ENCODE peak calls at places on chromosomes 13 and 19, in ten cellular contexts. P, F, Z, S, R, V, B, U, J and H are unnamed samples.

GRCh38 chr13:110333837-110334236 is 26.8 kb downstream of the COL4A2 start:
- DNase-seq in J (no peak), F (no peak), V (no peak), R (no peak), S (no peak), Z (no peak), B (no peak), P (no peak), U (no peak), H (no peak)

GRCh38 chr19:40348961-40349507 is 539 bp downstream of the PLD3 start:
- DNase-seq in B (no peak), J (peak; percentile 79), F (no peak), R (peak; percentile 54), P (no peak), Z (no peak), V (no peak), U (no peak), S (peak; percentile 19), H (peak; percentile 96)

GRCh38 chr13:46641274-46642081 is 88.5 kb downstream of the LRCH1 start:
- DNase-seq in U (no peak), F (peak; percentile 58), V (no peak), P (no peak), R (peak; percentile 43), S (no peak), J (no peak), Z (no peak), B (peak; percentile 47), H (peak; percentile 47)

GRCh38 chr13:90717451-90717936 is 630.0 kb upstream of the MIR17HG start:
- DNase-seq in J (peak; percentile 85), Z (no peak), B (no peak), R (peak; percentile 86), F (no peak), V (no peak), S (no peak), U (no peak), P (no peak), H (no peak)

GRCh38 chr19:49846408-49846807 is 4.6 kb upstream of the PTOV1 start:
- DNase-seq in J (no peak), V (no peak), Z (no peak), R (no peak), P (no peak), U (no peak), F (no peak), B (no peak), S (no peak), H (no peak)

GRCh38 chr13:94343243-94343585 is 136.3 kb downstream of the DCT start:
- DNase-seq in U (peak; percentile 54), S (no peak), J (peak; percentile 33), F (no peak), R (peak; percentile 71), B (no peak), V (no peak), Z (no peak), P (peak; percentile 28), H (peak; percentile 49)

GRCh38 chr13:42272776-42273175 is 824 bp downstream of the AKAP11 start:
- DNase-seq in R (peak; percentile 36), B (no peak), J (no peak), F (no peak), S (no peak), P (no peak), V (no peak), Z (no peak), U (no peak), H (no peak)

GRCh38 chr13:75443356-75443958 is 38.5 kb downstream of the TBC1D4 start:
- DNase-seq in J (no peak), Z (no peak), V (no peak), U (no peak), F (no peak), R (no peak), S (no peak), B (no peak), P (no peak), H (no peak)

GRCh38 chr13:92054389-92054788 is 656.0 kb downstream of the GPC5 start:
- DNase-seq in F (no peak), J (no peak), B (no peak), Z (no peak), U (no peak), S (no peak), V (no peak), P (no peak), R (no peak), H (no peak)

GRCh38 chr13:103130681-103131210 is 64.5 kb upstream of the SLC10A2 start:
- DNase-seq in F (no peak), J (no peak), S (no peak), B (no peak), Z (no peak), V (no peak), U (no peak), P (no peak), R (no peak), H (peak; percentile 46)

GRCh38 chr19:5865772-5866171 is 4.6 kb downstream of the FUT5 start:
- DNase-seq in P (no peak), V (no peak), F (no peak), R (no peak), Z (no peak), B (no peak), J (no peak), S (no peak), U (peak; percentile 37), H (peak; percentile 30)

GRCh38 chr19:45613926-45614725 is 12.1 kb upstream of the GPR4 start:
- DNase-seq in F (peak; percentile 39), V (no peak), P (no peak), B (no peak), J (peak; percentile 92), Z (no peak), S (no peak), R (peak; percentile 93), U (no peak), H (peak; percentile 99)

GRCh38 chr13:105611424-105611823 is 924.0 kb downstream of the EFNB2 start:
- DNase-seq in P (no peak), U (no peak), B (no peak), F (no peak), Z (no peak), J (peak; percentile 15), V (no peak), R (peak; percentile 76), S (no peak), H (peak; percentile 65)

GRCh38 chr19:51691122-51692064 is 1.7 kb upstream of the SPACA6 start:
- DNase-seq in V (no peak), F (no peak), U (no peak), J (peak; percentile 52), S (no peak), B (no peak), Z (no peak), P (no peak), R (peak; percentile 54), H (peak; percentile 85)

GRCh38 chr13:44439615-44440014 is 66.0 kb downstream of the SERP2 start:
- DNase-seq in P (no peak), J (no peak), F (no peak), Z (no peak), U (no peak), R (no peak), S (no peak), B (no peak), V (no peak), H (no peak)

GRCh38 chr19:900302-901111 is 7.2 kb downstream of the RNU6-9 start:
- DNase-seq in B (no peak), U (no peak), R (no peak), P (no peak), V (no peak), J (no peak), S (no peak), Z (no peak), F (no peak), H (peak; percentile 92)

GRCh38 chr19:28039677-28040381 is 1173.1 kb downstream of the UQCRFS1 start:
- DNase-seq in F (no peak), B (no peak), R (no peak), S (no peak), U (no peak), J (no peak), Z (no peak), V (no peak), P (no peak), H (no peak)

GRCh38 chr19:35114656-35115537 is 726 bp upstream of the FXYD3 start:
- DNase-seq in U (peak; percentile 92), Z (peak; percentile 25), V (peak; percentile 66), J (peak; percentile 57), F (peak; percentile 70), P (peak; percentile 68), R (peak; percentile 45), S (peak; percentile 93), B (peak; percentile 84), H (peak; percentile 97)

GRCh38 chr19:53554804-53555203 is 16.9 kb downstream of the ZNF331 start:
- DNase-seq in P (no peak), R (no peak), B (peak; percentile 34), U (no peak), V (no peak), J (no peak), F (no peak), S (no peak), Z (no peak), H (no peak)

GRCh38 chr13:110244926-110245325 is 62.0 kb downstream of the COL4A1 start:
- DNase-seq in Z (no peak), J (no peak), V (no peak), U (no peak), F (no peak), P (no peak), S (no peak), B (no peak), R (no peak), H (no peak)